ENCODE peak calls at places on chromosomes 13 and 19, in five cellular contexts. Q is NAMALWA; E is upper lobe of right lung; B is CD8-positive, alpha-beta memory T cell; I is tibial artery. O is an unnamed sample.
A peak's percentile ranks its signal among the peaks of the same experiment; 100 is the strongest.

GRCh38 chr13:87058786-87059329 is 612.3 kb upstream of the SLITRK5 start:
- DNase-seq in Q (no peak), E (no peak), B (no peak), I (no peak), O (no peak)

GRCh38 chr19:19262190-19263057 is 10.7 kb downstream of the TM6SF2 start:
- DNase-seq in Q (no peak), E (peak; percentile 58), B (no peak), I (no peak), O (no peak)

GRCh38 chr19:50167314-50167721 is 4.2 kb upstream of the IZUMO2 start:
- DNase-seq in Q (no peak), E (no peak), B (no peak), I (no peak), O (no peak)

GRCh38 chr13:99033814-99034213 is 56.0 kb upstream of the DOCK9 start:
- DNase-seq in Q (peak; percentile 65), E (no peak), B (peak; percentile 31), I (no peak), O (peak; percentile 23)

GRCh38 chr19:7349961-7350711 is 1.4 kb downstream of the ARHGEF18 start:
- DNase-seq in Q (peak; percentile 70), E (peak; percentile 65), B (peak; percentile 87), I (peak; percentile 43), O (no peak)

GRCh38 chr13:65265988-65266387 is 1964.1 kb downstream of the PCDH9 start:
- DNase-seq in Q (no peak), E (no peak), B (no peak), I (no peak), O (no peak)

GRCh38 chr19:44212865-44213346 is 574 bp downstream of the ZNF227 start:
- DNase-seq in Q (no peak), E (no peak), B (no peak), I (no peak), O (peak; percentile 40)

GRCh38 chr13:29566206-29566605 is 29.3 kb downstream of the SLC7A1 start:
- DNase-seq in Q (no peak), E (no peak), B (no peak), I (no peak), O (no peak)

GRCh38 chr19:5292453-5292842 is 48.2 kb downstream of the PTPRS start:
- DNase-seq in Q (no peak), E (no peak), B (peak; percentile 29), I (peak; percentile 79), O (no peak)

GRCh38 chr13:30159446-30159839 is 147.9 kb downstream of the KATNAL1 start:
- DNase-seq in Q (no peak), E (no peak), B (no peak), I (peak; percentile 33), O (no peak)

GRCh38 chr13:109224033-109224432 is 562.4 kb downstream of the IRS2 start:
- DNase-seq in Q (no peak), E (no peak), B (no peak), I (no peak), O (no peak)

GRCh38 chr13:58804832-58805231 is 1173.3 kb downstream of the PCDH17 start:
- DNase-seq in Q (no peak), E (no peak), B (no peak), I (no peak), O (no peak)

GRCh38 chr13:24180743-24181384 is 20.3 kb downstream of the SPATA13 start:
- DNase-seq in Q (no peak), E (no peak), B (no peak), I (no peak), O (no peak)

GRCh38 chr13:103466761-103467160 is 400.5 kb upstream of the SLC10A2 start:
- DNase-seq in Q (no peak), E (no peak), B (no peak), I (no peak), O (peak; percentile 10)

GRCh38 chr13:98089246-98089645 is 53.6 kb upstream of the FARP1 start:
- DNase-seq in Q (no peak), E (no peak), B (no peak), I (no peak), O (no peak)

GRCh38 chr19:28998974-28999373 is 214.0 kb downstream of the UQCRFS1 start:
- DNase-seq in Q (no peak), E (no peak), B (no peak), I (peak; percentile 23), O (no peak)